ENCODE peak calls at places on chromosomes 16 and 17, in five cellular contexts. L is HEK293T, U is H1, H is GM12878, W is HepG2. C is an unnamed sample.

GRCh38 chr16:52376677-52377300 is 170.2 kb downstream of the TOX3 start:
- DNase-seq in H (no peak), L (no peak), U (no peak), W (no peak), C (no peak)

GRCh38 chr17:2700491-2701141 is 10.9 kb downstream of the CLUH start:
- DNase-seq in W (no peak), U (no peak), L (no peak), H (no peak), C (no peak)

GRCh38 chr17:11980813-11981212 is 16.5 kb downstream of the ZNF18 start:
- DNase-seq in L (no peak), H (no peak), U (no peak), W (no peak), C (no peak)

GRCh38 chr17:34620458-34620857 is 41.1 kb downstream of the TMEM132E start:
- DNase-seq in H (no peak), L (no peak), U (no peak), W (no peak), C (no peak)

GRCh38 chr16:3945751-3946603 is 65.5 kb upstream of the CREBBP start:
- DNase-seq in L (no peak), U (no peak), H (no peak), W (peak), C (no peak)

GRCh38 chr17:17811381-17812210 is 25.2 kb downstream of the SREBF1 start:
- DNase-seq in U (no peak), L (peak), H (no peak), W (peak), C (no peak)

GRCh38 chr17:38333635-38334295 is 10.0 kb downstream of the GPR179 start:
- DNase-seq in U (peak), L (peak), H (no peak), W (peak), C (no peak)

GRCh38 chr16:85162478-85163277 is 50.4 kb upstream of the CIBAR2 start:
- DNase-seq in W (no peak), U (no peak), L (no peak), H (no peak), C (no peak)

GRCh38 chr16:71542377-71542776 is 16.2 kb downstream of the CHST4 start:
- DNase-seq in U (no peak), L (peak), H (no peak), W (peak), C (peak)

GRCh38 chr17:29039764-29040598 is 3.0 kb upstream of the PIPOX start:
- DNase-seq in W (no peak), H (no peak), U (no peak), L (no peak), C (no peak)

GRCh38 chr17:29037739-29038465 is 5.0 kb upstream of the PIPOX start:
- DNase-seq in W (no peak), U (no peak), L (no peak), H (no peak), C (no peak)

GRCh38 chr17:29041091-29041490 is 1.9 kb upstream of the PIPOX start:
- DNase-seq in W (no peak), L (no peak), H (no peak), U (no peak), C (no peak)

GRCh38 chr17:29036584-29036983 is 6.4 kb upstream of the PIPOX start:
- DNase-seq in H (no peak), U (no peak), L (no peak), W (no peak), C (no peak)

GRCh38 chr17:29038511-29039300 is 4.2 kb upstream of the PIPOX start:
- DNase-seq in W (no peak), H (no peak), U (no peak), L (no peak), C (no peak)
- TF ChIP-seq SUZ12 in W (no peak), H (no peak), U (no peak), L (no peak), C (no peak)

GRCh38 chr16:14249291-14250032 is 178.3 kb downstream of the MRTFB start:
- DNase-seq in H (peak), U (no peak), W (peak), L (peak), C (peak)
- TF ChIP-seq SUZ12 in H (no peak), U (no peak), W (no peak), L (no peak), C (no peak)

GRCh38 chr17:40015998-40016691 is 905 bp downstream of the CSF3 start:
- DNase-seq in U (no peak), L (no peak), H (no peak), W (no peak), C (no peak)

GRCh38 chr17:40016692-40017000 is 1.4 kb downstream of the CSF3 start:
- DNase-seq in L (no peak), W (no peak), H (no peak), U (no peak), C (no peak)

GRCh38 chr17:40017422-40018080 is 2.3 kb downstream of the CSF3 start:
- DNase-seq in H (no peak), L (no peak), U (no peak), W (no peak), C (no peak)

GRCh38 chr17:40015005-40015997 is at the start of gene CSF3:
- DNase-seq in L (no peak), H (no peak), W (peak), U (no peak), C (no peak)

DNA sequence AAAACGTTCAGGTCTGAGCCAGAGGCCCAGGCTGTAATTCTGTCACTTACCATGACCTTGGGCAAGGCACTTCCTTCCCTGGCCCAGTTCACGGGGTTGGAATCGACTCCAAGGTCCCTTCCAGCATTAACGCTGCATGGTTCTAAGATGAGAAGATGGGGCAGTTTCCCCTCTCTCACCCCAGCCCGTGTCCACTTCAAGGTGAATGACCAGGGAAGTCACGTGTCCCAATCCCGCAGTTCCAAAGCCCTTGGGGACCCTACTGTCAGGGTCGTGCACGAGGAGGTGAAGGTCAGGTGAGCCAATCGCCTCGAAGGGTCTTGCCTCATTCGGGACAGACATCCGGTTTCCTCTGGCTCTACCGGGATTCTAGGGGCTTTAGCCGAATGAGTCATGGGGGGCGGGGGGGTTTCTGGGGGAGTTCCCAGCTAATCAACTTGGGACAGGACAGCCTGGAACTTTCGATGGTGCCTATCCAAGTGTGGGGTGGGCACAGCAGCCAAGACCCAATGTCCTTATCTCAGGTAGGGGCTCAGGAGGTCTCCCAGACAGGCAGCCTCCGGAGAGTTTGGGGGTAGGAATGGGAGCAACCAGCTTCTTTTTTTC is 762 bp upstream of the CSF3 start:
- DNase-seq in H (no peak), W (peak), L (no peak), U (no peak), C (no peak)
- TF ChIP-seq SUZ12 in H (no peak), W (no peak), L (no peak), U (no peak), C (no peak)

GRCh38 chr17:79204261-79204660 is 129.6 kb downstream of the ENGASE start:
- DNase-seq in W (no peak), U (no peak), L (no peak), H (no peak), C (no peak)
- TF ChIP-seq SUZ12 in W (no peak), U (no peak), L (no peak), H (no peak), C (no peak)

GRCh38 chr16:11576427-11577289 is 10.1 kb downstream of the LITAF start:
- DNase-seq in U (no peak), W (peak), L (no peak), H (peak), C (no peak)
- TF ChIP-seq SUZ12 in U (no peak), W (no peak), L (no peak), H (no peak), C (no peak)

GRCh38 chr17:77763575-77763974 is 194.9 kb upstream of the TNRC6C start:
- DNase-seq in H (no peak), L (no peak), W (no peak), U (no peak), C (no peak)

GRCh38 chr17:77768475-77768874 is 190.0 kb upstream of the TNRC6C start:
- DNase-seq in W (no peak), U (no peak), H (no peak), L (no peak), C (no peak)

GRCh38 chr17:77767148-77767547 is 191.4 kb upstream of the TNRC6C start:
- DNase-seq in L (no peak), W (no peak), U (no peak), H (no peak), C (no peak)

GRCh38 chr17:77769215-77769614 is 189.3 kb upstream of the TNRC6C start:
- DNase-seq in H (no peak), U (no peak), W (no peak), L (no peak), C (no peak)

DNA sequence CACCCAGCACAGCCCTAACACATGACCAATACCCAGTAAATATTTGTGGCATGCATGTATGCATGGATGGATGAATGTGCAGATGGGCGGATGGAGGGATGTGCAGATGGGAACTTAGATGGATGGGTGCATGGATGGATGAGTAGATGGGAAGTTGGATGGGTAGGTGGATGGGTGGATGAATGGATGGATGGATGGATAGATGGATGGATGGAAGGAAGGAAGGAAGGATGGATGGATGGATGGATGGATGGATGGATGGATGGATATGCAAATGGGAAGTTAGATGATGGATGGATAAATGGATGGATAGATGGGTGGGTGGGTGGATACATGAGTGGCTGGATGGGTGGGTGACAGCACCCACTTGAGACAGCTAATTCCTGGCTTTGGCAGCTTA is 193.2 kb upstream of the TNRC6C start:
- DNase-seq in W (no peak), H (no peak), L (no peak), U (no peak), C (no peak)
- TF ChIP-seq SUZ12 in W (no peak), H (no peak), L (no peak), U (no peak), C (no peak)

DNA sequence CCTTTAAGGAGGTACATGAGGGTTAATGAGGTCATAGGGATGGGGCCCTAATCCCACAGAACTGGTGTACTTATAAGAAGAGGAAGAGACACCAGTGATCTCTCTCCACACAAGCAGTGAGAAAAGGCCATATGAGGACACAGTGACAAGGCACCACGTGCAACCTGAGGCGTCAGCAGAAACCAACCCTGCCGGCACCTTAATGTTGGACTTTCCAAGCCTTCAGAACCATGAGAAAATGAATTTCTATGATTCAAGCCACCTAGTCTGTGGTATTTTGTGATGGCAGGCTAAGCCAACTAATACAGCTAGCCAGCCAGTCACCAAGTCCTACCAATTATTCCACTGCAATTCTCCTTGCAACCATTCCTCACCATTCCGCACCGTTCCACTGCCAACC is 39.5 kb downstream of the COPRS start:
- DNase-seq in L (no peak), U (no peak), H (no peak), W (no peak), C (no peak)
- TF ChIP-seq SUZ12 in L (no peak), U (no peak), H (no peak), W (no peak), C (no peak)

DNA sequence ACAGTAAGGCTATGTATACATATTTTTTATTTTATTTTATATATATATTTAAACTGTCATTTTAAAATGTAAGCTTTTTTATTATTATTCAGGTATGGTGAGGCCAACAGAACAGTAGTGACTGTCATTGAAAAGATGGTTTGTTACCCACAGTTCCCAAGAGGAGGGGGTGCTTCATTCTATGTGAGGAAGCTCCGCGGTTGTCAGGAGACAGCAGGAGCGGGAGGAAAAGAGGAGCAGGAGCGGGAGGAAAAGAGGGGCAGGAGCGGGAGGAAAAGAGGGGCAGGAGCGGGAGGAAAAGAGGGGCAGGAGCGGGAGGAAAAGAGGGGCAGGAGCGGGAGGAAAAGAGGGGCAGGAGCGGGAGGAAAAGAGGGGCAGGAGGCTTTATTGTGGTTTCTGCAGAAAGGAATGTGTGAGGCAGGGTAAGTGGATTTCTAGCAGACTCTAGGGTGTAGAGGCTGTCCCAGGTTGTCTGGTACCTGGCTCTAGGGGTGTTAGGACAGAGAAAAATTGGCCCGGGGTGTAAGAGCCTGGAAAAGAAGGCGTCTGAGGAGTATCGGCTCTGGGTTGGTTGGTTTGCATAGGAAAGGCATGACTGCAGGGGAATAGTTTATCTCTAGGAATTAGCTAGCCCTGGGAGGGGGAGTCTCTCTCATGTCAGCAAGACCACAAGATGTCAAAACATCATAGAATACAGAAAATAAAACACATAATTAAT is 64.0 kb downstream of the GP2 start:
- DNase-seq in H (no peak), L (no peak), W (no peak), U (no peak), C (no peak)
- TF ChIP-seq SUZ12 in H (no peak), L (no peak), W (no peak), U (no peak), C (no peak)

DNA sequence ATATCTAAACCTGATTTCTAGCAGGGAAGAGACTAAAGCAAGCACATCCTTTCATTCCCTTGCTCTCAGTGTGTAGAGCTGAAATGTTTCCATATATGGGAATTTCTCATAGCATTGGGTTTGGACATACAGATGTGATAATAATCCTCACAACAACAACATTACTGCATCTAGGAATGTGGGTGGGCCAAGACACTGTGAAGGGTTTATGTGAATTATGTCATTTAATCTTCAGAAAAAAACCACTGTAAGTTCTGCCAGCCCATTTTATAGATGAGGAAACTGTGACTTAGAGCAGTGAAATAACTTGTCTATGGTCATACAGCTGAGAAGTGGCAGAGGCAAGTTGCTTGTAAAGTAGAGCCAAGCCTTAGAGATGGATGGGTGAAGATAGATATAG is 5.2 kb downstream of the OMG start:
- DNase-seq in H (no peak), L (no peak), W (no peak), U (no peak), C (no peak)
- TF ChIP-seq SUZ12 in H (no peak), L (no peak), W (no peak), U (no peak), C (no peak)

GRCh38 chr16:81796035-81796434 is 16.9 kb downstream of the PLCG2 start:
- DNase-seq in H (no peak), U (no peak), L (no peak), W (no peak), C (no peak)

GRCh38 chr16:81798311-81799137 is 19.4 kb downstream of the PLCG2 start:
- DNase-seq in H (peak), W (no peak), U (no peak), L (no peak), C (no peak)

GRCh38 chr16:81799138-81799504 is 20.0 kb downstream of the PLCG2 start:
- DNase-seq in H (no peak), U (no peak), W (no peak), L (no peak), C (no peak)

GRCh38 chr16:81796585-81797346 is 17.7 kb downstream of the PLCG2 start:
- DNase-seq in W (no peak), H (no peak), U (no peak), L (no peak), C (no peak)

GRCh38 chr16:81797443-81797842 is 18.4 kb downstream of the PLCG2 start:
- DNase-seq in W (no peak), L (no peak), U (no peak), H (peak), C (no peak)
- TF ChIP-seq SUZ12 in W (no peak), L (no peak), U (no peak), H (no peak), C (no peak)